ENCODE peak calls at places on chromosomes 5 and 9, in four cellular contexts. One of them, this sample, is unnamed.

GRCh38 chr9:77128125-77128789 is 49.1 kb upstream of the VPS13A start:
- DNase-seq in neural progenitor cell: peak
- DNase-seq in ACHN: no peak
- DNase-seq in stimulated activated CD8-positive, alpha-beta memory T cell treated with anti-CD3 and anti-CD28 coated beads, Interleukin-2, amount 100 ng/mL, for 48 hours: no peak
- DNase-seq in this sample: no peak

GRCh38 chr9:75142208-75142607 is 53.9 kb downstream of the OSTF1 start:
- DNase-seq in neural progenitor cell: no peak
- DNase-seq in ACHN: no peak
- DNase-seq in stimulated activated CD8-positive, alpha-beta memory T cell treated with anti-CD3 and anti-CD28 coated beads, Interleukin-2, amount 100 ng/mL, for 48 hours: no peak
- DNase-seq in this sample: no peak

GRCh38 chr9:93231121-93231694 is 47.3 kb downstream of the WNK2 start:
- DNase-seq in neural progenitor cell: no peak
- DNase-seq in stimulated activated CD8-positive, alpha-beta memory T cell treated with anti-CD3 and anti-CD28 coated beads, Interleukin-2, amount 100 ng/mL, for 48 hours: no peak
- DNase-seq in ACHN: no peak
- DNase-seq in this sample: no peak

GRCh38 chr9:120161801-120162200 is 418.2 kb downstream of the CDK5RAP2 start:
- DNase-seq in stimulated activated CD8-positive, alpha-beta memory T cell treated with anti-CD3 and anti-CD28 coated beads, Interleukin-2, amount 100 ng/mL, for 48 hours: no peak
- DNase-seq in ACHN: no peak
- DNase-seq in neural progenitor cell: no peak
- DNase-seq in this sample: no peak

GRCh38 chr9:101465330-101465915 is 29.8 kb upstream of the ALDOB start:
- DNase-seq in neural progenitor cell: peak
- DNase-seq in ACHN: peak
- DNase-seq in stimulated activated CD8-positive, alpha-beta memory T cell treated with anti-CD3 and anti-CD28 coated beads, Interleukin-2, amount 100 ng/mL, for 48 hours: no peak
- DNase-seq in this sample: peak

GRCh38 chr9:108802967-108803366 is 52.8 kb downstream of the ACTL7B start:
- DNase-seq in ACHN: no peak
- DNase-seq in stimulated activated CD8-positive, alpha-beta memory T cell treated with anti-CD3 and anti-CD28 coated beads, Interleukin-2, amount 100 ng/mL, for 48 hours: no peak
- DNase-seq in neural progenitor cell: no peak
- DNase-seq in this sample: no peak

GRCh38 chr5:158769079-158769478 is 330.6 kb downstream of the EBF1 start:
- DNase-seq in neural progenitor cell: no peak
- DNase-seq in stimulated activated CD8-positive, alpha-beta memory T cell treated with anti-CD3 and anti-CD28 coated beads, Interleukin-2, amount 100 ng/mL, for 48 hours: no peak
- DNase-seq in ACHN: no peak
- DNase-seq in this sample: no peak

GRCh38 chr5:98307811-98308210 is 465.7 kb upstream of the RGMB start:
- DNase-seq in stimulated activated CD8-positive, alpha-beta memory T cell treated with anti-CD3 and anti-CD28 coated beads, Interleukin-2, amount 100 ng/mL, for 48 hours: no peak
- DNase-seq in neural progenitor cell: no peak
- DNase-seq in ACHN: no peak
- DNase-seq in this sample: no peak

GRCh38 chr5:163089233-163089632 is 348.2 kb upstream of the CCNG1 start:
- DNase-seq in stimulated activated CD8-positive, alpha-beta memory T cell treated with anti-CD3 and anti-CD28 coated beads, Interleukin-2, amount 100 ng/mL, for 48 hours: no peak
- DNase-seq in neural progenitor cell: peak
- DNase-seq in ACHN: no peak
- DNase-seq in this sample: no peak

GRCh38 chr9:89622933-89623861 is 18.4 kb downstream of the GADD45G start:
- DNase-seq in neural progenitor cell: peak
- DNase-seq in stimulated activated CD8-positive, alpha-beta memory T cell treated with anti-CD3 and anti-CD28 coated beads, Interleukin-2, amount 100 ng/mL, for 48 hours: no peak
- DNase-seq in ACHN: no peak
- DNase-seq in this sample: no peak

GRCh38 chr5:142432961-142433360 is 108.1 kb upstream of the SPRY4 start:
- DNase-seq in stimulated activated CD8-positive, alpha-beta memory T cell treated with anti-CD3 and anti-CD28 coated beads, Interleukin-2, amount 100 ng/mL, for 48 hours: no peak
- DNase-seq in ACHN: no peak
- DNase-seq in neural progenitor cell: no peak
- DNase-seq in this sample: no peak

GRCh38 chr5:98163796-98164493 is 609.5 kb upstream of the RGMB start:
- DNase-seq in neural progenitor cell: no peak
- DNase-seq in stimulated activated CD8-positive, alpha-beta memory T cell treated with anti-CD3 and anti-CD28 coated beads, Interleukin-2, amount 100 ng/mL, for 48 hours: no peak
- DNase-seq in ACHN: no peak
- DNase-seq in this sample: no peak

GRCh38 chr9:4986291-4986690 is 1.2 kb downstream of the JAK2 start:
- DNase-seq in neural progenitor cell: no peak
- DNase-seq in ACHN: peak
- DNase-seq in stimulated activated CD8-positive, alpha-beta memory T cell treated with anti-CD3 and anti-CD28 coated beads, Interleukin-2, amount 100 ng/mL, for 48 hours: no peak
- DNase-seq in this sample: no peak

GRCh38 chr5:174533127-174533453 is 191.3 kb upstream of the MSX2 start:
- DNase-seq in ACHN: no peak
- DNase-seq in neural progenitor cell: no peak
- DNase-seq in stimulated activated CD8-positive, alpha-beta memory T cell treated with anti-CD3 and anti-CD28 coated beads, Interleukin-2, amount 100 ng/mL, for 48 hours: no peak
- DNase-seq in this sample: no peak

GRCh38 chr5:157558089-157558595 is 17.4 kb downstream of the ADAM19 start:
- DNase-seq in stimulated activated CD8-positive, alpha-beta memory T cell treated with anti-CD3 and anti-CD28 coated beads, Interleukin-2, amount 100 ng/mL, for 48 hours: no peak
- DNase-seq in neural progenitor cell: no peak
- DNase-seq in ACHN: peak
- DNase-seq in this sample: peak

GRCh38 chr5:38780950-38781349 is 64.9 kb upstream of the OSMR start:
- DNase-seq in ACHN: peak
- DNase-seq in neural progenitor cell: no peak
- DNase-seq in stimulated activated CD8-positive, alpha-beta memory T cell treated with anti-CD3 and anti-CD28 coated beads, Interleukin-2, amount 100 ng/mL, for 48 hours: no peak
- DNase-seq in this sample: no peak

GRCh38 chr9:3181049-3181953 is 337.4 kb upstream of the PUM3 start:
- DNase-seq in neural progenitor cell: peak
- DNase-seq in ACHN: peak
- DNase-seq in stimulated activated CD8-positive, alpha-beta memory T cell treated with anti-CD3 and anti-CD28 coated beads, Interleukin-2, amount 100 ng/mL, for 48 hours: peak
- DNase-seq in this sample: no peak

GRCh38 chr9:9914174-9914573 is 698.6 kb downstream of the PTPRD start:
- DNase-seq in neural progenitor cell: peak
- DNase-seq in stimulated activated CD8-positive, alpha-beta memory T cell treated with anti-CD3 and anti-CD28 coated beads, Interleukin-2, amount 100 ng/mL, for 48 hours: no peak
- DNase-seq in ACHN: peak
- DNase-seq in this sample: no peak

GRCh38 chr5:172640822-172641358 is at the start of gene NEURL1B:
- DNase-seq in stimulated activated CD8-positive, alpha-beta memory T cell treated with anti-CD3 and anti-CD28 coated beads, Interleukin-2, amount 100 ng/mL, for 48 hours: peak
- DNase-seq in neural progenitor cell: peak
- DNase-seq in ACHN: peak
- DNase-seq in this sample: peak

GRCh38 chr9:105299190-105299854 is 54.9 kb downstream of the SLC44A1 start:
- DNase-seq in ACHN: peak
- DNase-seq in neural progenitor cell: no peak
- DNase-seq in stimulated activated CD8-positive, alpha-beta memory T cell treated with anti-CD3 and anti-CD28 coated beads, Interleukin-2, amount 100 ng/mL, for 48 hours: no peak
- DNase-seq in this sample: no peak

GRCh38 chr5:956941-957729 is 51.5 kb upstream of the NKD2 start:
- DNase-seq in stimulated activated CD8-positive, alpha-beta memory T cell treated with anti-CD3 and anti-CD28 coated beads, Interleukin-2, amount 100 ng/mL, for 48 hours: peak
- DNase-seq in ACHN: peak
- DNase-seq in neural progenitor cell: peak
- DNase-seq in this sample: peak

GRCh38 chr5:134503088-134503936 is 22.2 kb upstream of the JADE2 start:
- DNase-seq in neural progenitor cell: no peak
- DNase-seq in stimulated activated CD8-positive, alpha-beta memory T cell treated with anti-CD3 and anti-CD28 coated beads, Interleukin-2, amount 100 ng/mL, for 48 hours: peak
- DNase-seq in ACHN: peak
- DNase-seq in this sample: no peak

GRCh38 chr5:59436364-59437158 is 457.0 kb downstream of the PDE4D start:
- DNase-seq in stimulated activated CD8-positive, alpha-beta memory T cell treated with anti-CD3 and anti-CD28 coated beads, Interleukin-2, amount 100 ng/mL, for 48 hours: no peak
- DNase-seq in neural progenitor cell: no peak
- DNase-seq in ACHN: no peak
- DNase-seq in this sample: no peak

GRCh38 chr9:15961217-15961616 is 408.4 kb downstream of the CCDC171 start:
- DNase-seq in ACHN: no peak
- DNase-seq in neural progenitor cell: no peak
- DNase-seq in stimulated activated CD8-positive, alpha-beta memory T cell treated with anti-CD3 and anti-CD28 coated beads, Interleukin-2, amount 100 ng/mL, for 48 hours: no peak
- DNase-seq in this sample: no peak

GRCh38 chr5:170861855-170862766 is at the start of gene RANBP17:
- DNase-seq in ACHN: peak
- DNase-seq in neural progenitor cell: peak
- DNase-seq in stimulated activated CD8-positive, alpha-beta memory T cell treated with anti-CD3 and anti-CD28 coated beads, Interleukin-2, amount 100 ng/mL, for 48 hours: no peak
- DNase-seq in this sample: peak

GRCh38 chr5:64958757-64959391 is 190.1 kb downstream of the CWC27 start:
- DNase-seq in ACHN: peak
- DNase-seq in neural progenitor cell: no peak
- DNase-seq in stimulated activated CD8-positive, alpha-beta memory T cell treated with anti-CD3 and anti-CD28 coated beads, Interleukin-2, amount 100 ng/mL, for 48 hours: no peak
- DNase-seq in this sample: no peak

GRCh38 chr5:141420855-141421488 is at the start of gene PCDHGA11:
- DNase-seq in ACHN: peak
- DNase-seq in neural progenitor cell: peak
- DNase-seq in stimulated activated CD8-positive, alpha-beta memory T cell treated with anti-CD3 and anti-CD28 coated beads, Interleukin-2, amount 100 ng/mL, for 48 hours: no peak
- DNase-seq in this sample: no peak

GRCh38 chr5:40404613-40405012 is 275.1 kb upstream of the PTGER4 start:
- DNase-seq in stimulated activated CD8-positive, alpha-beta memory T cell treated with anti-CD3 and anti-CD28 coated beads, Interleukin-2, amount 100 ng/mL, for 48 hours: no peak
- DNase-seq in neural progenitor cell: no peak
- DNase-seq in ACHN: no peak
- DNase-seq in this sample: no peak

GRCh38 chr9:110545705-110546104 is 33.8 kb downstream of the SVEP1 start:
- DNase-seq in ACHN: no peak
- DNase-seq in neural progenitor cell: peak
- DNase-seq in stimulated activated CD8-positive, alpha-beta memory T cell treated with anti-CD3 and anti-CD28 coated beads, Interleukin-2, amount 100 ng/mL, for 48 hours: no peak
- DNase-seq in this sample: no peak

GRCh38 chr5:177447066-177447610 is 524 bp downstream of the PRR7 start:
- DNase-seq in neural progenitor cell: peak
- DNase-seq in stimulated activated CD8-positive, alpha-beta memory T cell treated with anti-CD3 and anti-CD28 coated beads, Interleukin-2, amount 100 ng/mL, for 48 hours: no peak
- DNase-seq in ACHN: peak
- DNase-seq in this sample: no peak

GRCh38 chr5:134555889-134556311 is 30.4 kb downstream of the JADE2 start:
- DNase-seq in ACHN: peak
- DNase-seq in stimulated activated CD8-positive, alpha-beta memory T cell treated with anti-CD3 and anti-CD28 coated beads, Interleukin-2, amount 100 ng/mL, for 48 hours: peak
- DNase-seq in neural progenitor cell: peak
- DNase-seq in this sample: peak